ENCODE peak calls at places on chromosome 15, in five cellular contexts. One of them, this sample, is unnamed.
A peak's percentile ranks its signal among the peaks of the same experiment; 100 is the strongest.

GRCh38 chr15:67117356-67117755 is 52.0 kb downstream of the SMAD3 start:
- DNase-seq in WTC11: no peak
- DNase-seq in K562: no peak
- DNase-seq in H1: no peak
- DNase-seq in GM12878: no peak
- DNase-seq in this sample: no peak

GRCh38 chr15:70879386-70879785 is 12.8 kb downstream of the THAP10 start:
- DNase-seq in GM12878: no peak
- DNase-seq in H1: no peak
- DNase-seq in K562: no peak
- DNase-seq in WTC11: no peak
- DNase-seq in this sample: no peak

GRCh38 chr15:91552555-91552954 is 301.0 kb upstream of the SLCO3A1 start:
- DNase-seq in WTC11: no peak
- DNase-seq in GM12878: no peak
- DNase-seq in K562: no peak
- DNase-seq in H1: no peak
- DNase-seq in this sample: no peak

GRCh38 chr15:31274496-31275330 is 51.9 kb upstream of the KLF13 start:
- DNase-seq in K562: no peak
- DNase-seq in WTC11: peak; percentile 10
- DNase-seq in GM12878: no peak
- DNase-seq in H1: peak; percentile 35
- DNase-seq in this sample: no peak

GRCh38 chr15:90571063-90571541 is 41.4 kb downstream of the CRTC3 start:
- DNase-seq in K562: peak; percentile 53
- DNase-seq in H1: no peak
- DNase-seq in GM12878: no peak
- DNase-seq in WTC11: no peak
- DNase-seq in this sample: peak; percentile 43

GRCh38 chr15:85354432-85354831 is 26.0 kb upstream of the AKAP13 start:
- DNase-seq in K562: no peak
- DNase-seq in H1: no peak
- DNase-seq in GM12878: no peak
- DNase-seq in WTC11: no peak
- DNase-seq in this sample: no peak

GRCh38 chr15:91988071-91988470 is 134.6 kb downstream of the SLCO3A1 start:
- DNase-seq in K562: no peak
- DNase-seq in WTC11: no peak
- DNase-seq in H1: no peak
- DNase-seq in GM12878: no peak
- DNase-seq in this sample: no peak

GRCh38 chr15:45377630-45378148 is 655 bp downstream of the GATM start:
- DNase-seq in GM12878: no peak
- DNase-seq in K562: no peak
- DNase-seq in WTC11: peak; percentile 24
- DNase-seq in H1: peak; percentile 55
- DNase-seq in this sample: no peak

GRCh38 chr15:90184119-90184785 is 16.9 kb upstream of the SEMA4B start:
- DNase-seq in GM12878: peak; percentile 76
- DNase-seq in H1: no peak
- DNase-seq in K562: peak; percentile 84
- DNase-seq in WTC11: no peak
- DNase-seq in this sample: peak; percentile 71

GRCh38 chr15:64004582-64004981 is 41.7 kb downstream of the DAPK2 start:
- DNase-seq in K562: peak; percentile 64
- DNase-seq in H1: no peak
- DNase-seq in WTC11: no peak
- DNase-seq in GM12878: no peak
- DNase-seq in this sample: peak; percentile 71

GRCh38 chr15:56765252-56765651 is 31.9 kb upstream of the ZNF280D start:
- DNase-seq in K562: no peak
- DNase-seq in H1: no peak
- DNase-seq in GM12878: no peak
- DNase-seq in WTC11: no peak
- DNase-seq in this sample: no peak

GRCh38 chr15:31437686-31438085 is 111.1 kb downstream of the KLF13 start:
- DNase-seq in WTC11: no peak
- DNase-seq in K562: no peak
- DNase-seq in GM12878: no peak
- DNase-seq in H1: no peak
- DNase-seq in this sample: no peak

GRCh38 chr15:90644946-90645725 is 72.0 kb upstream of the BLM start:
- DNase-seq in WTC11: no peak
- DNase-seq in K562: no peak
- DNase-seq in GM12878: no peak
- DNase-seq in H1: no peak
- DNase-seq in this sample: no peak

GRCh38 chr15:85125056-85125661 is 143.5 kb downstream of the PDE8A start:
- DNase-seq in WTC11: no peak
- DNase-seq in GM12878: no peak
- DNase-seq in K562: no peak
- DNase-seq in H1: no peak
- DNase-seq in this sample: peak; percentile 18

GRCh38 chr15:95998935-95999334 is 331.6 kb upstream of the NR2F2 start:
- DNase-seq in K562: no peak
- DNase-seq in H1: no peak
- DNase-seq in WTC11: no peak
- DNase-seq in GM12878: no peak
- DNase-seq in this sample: no peak

GRCh38 chr15:50149090-50149489 is 30.1 kb upstream of the ATP8B4 start:
- DNase-seq in WTC11: no peak
- DNase-seq in GM12878: no peak
- DNase-seq in K562: no peak
- DNase-seq in H1: no peak
- DNase-seq in this sample: no peak

GRCh38 chr15:64856429-64857145 is 14.9 kb downstream of the PLEKHO2 start:
- DNase-seq in WTC11: no peak
- DNase-seq in H1: no peak
- DNase-seq in K562: no peak
- DNase-seq in GM12878: no peak
- DNase-seq in this sample: no peak

GRCh38 chr15:43913941-43914340 is 87.1 kb downstream of the WDR76 start:
- DNase-seq in WTC11: no peak
- DNase-seq in K562: no peak
- DNase-seq in H1: no peak
- DNase-seq in GM12878: no peak
- DNase-seq in this sample: no peak

GRCh38 chr15:31150732-31151212 is 49.2 kb upstream of the TRPM1 start:
- DNase-seq in H1: no peak
- DNase-seq in WTC11: no peak
- DNase-seq in GM12878: no peak
- DNase-seq in K562: no peak
- DNase-seq in this sample: no peak

GRCh38 chr15:28456476-28457395 is 76.0 kb downstream of the GOLGA8G start:
- DNase-seq in GM12878: no peak
- DNase-seq in WTC11: peak; percentile 39
- DNase-seq in K562: no peak
- DNase-seq in H1: peak; percentile 57
- DNase-seq in this sample: no peak

GRCh38 chr15:63833246-63833696 is 477 bp downstream of the HERC1 start:
- DNase-seq in H1: peak; percentile 56
- DNase-seq in GM12878: no peak
- DNase-seq in K562: peak; percentile 68
- DNase-seq in WTC11: peak; percentile 50
- DNase-seq in this sample: no peak

GRCh38 chr15:74460298-74460697 is 662 bp downstream of the UBL7 start:
- DNase-seq in K562: no peak
- DNase-seq in H1: no peak
- DNase-seq in GM12878: peak; percentile 39
- DNase-seq in WTC11: no peak
- DNase-seq in this sample: no peak

GRCh38 chr15:63226966-63227401 is 37.6 kb downstream of the RAB8B start:
- DNase-seq in GM12878: no peak
- DNase-seq in WTC11: no peak
- DNase-seq in K562: no peak
- DNase-seq in H1: no peak
- DNase-seq in this sample: no peak

GRCh38 chr15:90691982-90692773 is 25.0 kb upstream of the BLM start:
- DNase-seq in K562: no peak
- DNase-seq in H1: no peak
- DNase-seq in GM12878: peak; percentile 84
- DNase-seq in WTC11: no peak
- DNase-seq in this sample: no peak

GRCh38 chr15:82093774-82094211 is 48.0 kb upstream of the MEX3B start:
- DNase-seq in K562: peak; percentile 40
- DNase-seq in H1: no peak
- DNase-seq in GM12878: no peak
- DNase-seq in WTC11: no peak
- DNase-seq in this sample: no peak

GRCh38 chr15:101000271-101000681 is 81.1 kb downstream of the LRRK1 start:
- DNase-seq in GM12878: no peak
- DNase-seq in H1: peak; percentile 39
- DNase-seq in K562: no peak
- DNase-seq in WTC11: no peak
- DNase-seq in this sample: no peak

DNA sequence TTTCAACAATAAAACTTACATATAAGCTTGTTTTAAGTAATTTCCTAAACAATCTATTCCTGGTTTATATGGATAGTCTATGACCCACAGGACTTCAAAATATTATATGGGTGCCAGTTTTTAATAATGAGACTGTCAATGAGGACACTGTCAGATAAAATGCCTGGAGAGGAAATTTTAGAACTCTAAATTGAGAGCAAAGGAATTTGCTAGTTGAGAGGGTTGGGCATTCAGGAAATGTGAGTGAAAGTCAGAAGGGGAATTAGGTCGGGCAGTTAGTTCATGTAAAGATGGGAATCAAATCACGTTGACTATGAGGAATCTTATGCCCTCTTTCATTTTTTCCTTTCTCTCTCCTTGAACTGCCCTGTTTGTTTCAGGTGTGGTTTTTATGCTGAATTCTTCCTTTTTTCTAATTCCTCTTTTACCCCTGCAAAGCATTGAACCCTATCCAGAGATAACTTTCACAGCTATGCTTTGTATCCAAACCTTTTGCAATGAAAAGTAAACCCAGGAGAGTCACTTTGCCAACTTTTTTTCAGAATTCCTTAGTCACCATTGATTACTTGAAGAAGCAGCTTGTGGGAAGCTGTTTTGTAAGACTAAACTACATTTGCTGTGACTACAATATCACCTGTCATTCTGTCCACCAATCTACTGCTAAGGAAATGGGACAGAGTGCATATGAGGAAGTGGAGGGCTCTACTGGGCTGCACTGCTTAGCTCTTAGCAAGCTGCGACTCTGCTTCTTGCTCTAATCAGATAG is 27.8 kb downstream of the CHP1 start:
- DNase-seq in WTC11: no peak
- DNase-seq in GM12878: peak; percentile 31
- DNase-seq in H1: no peak
- DNase-seq in K562: no peak
- DNase-seq in this sample: no peak
- TF ChIP-seq ATF3 in WTC11: no peak
- TF ChIP-seq ATF3 in GM12878: no peak
- TF ChIP-seq ATF3 in H1: no peak
- TF ChIP-seq ATF3 in K562: no peak
- TF ChIP-seq ATF3 in this sample: no peak

DNA sequence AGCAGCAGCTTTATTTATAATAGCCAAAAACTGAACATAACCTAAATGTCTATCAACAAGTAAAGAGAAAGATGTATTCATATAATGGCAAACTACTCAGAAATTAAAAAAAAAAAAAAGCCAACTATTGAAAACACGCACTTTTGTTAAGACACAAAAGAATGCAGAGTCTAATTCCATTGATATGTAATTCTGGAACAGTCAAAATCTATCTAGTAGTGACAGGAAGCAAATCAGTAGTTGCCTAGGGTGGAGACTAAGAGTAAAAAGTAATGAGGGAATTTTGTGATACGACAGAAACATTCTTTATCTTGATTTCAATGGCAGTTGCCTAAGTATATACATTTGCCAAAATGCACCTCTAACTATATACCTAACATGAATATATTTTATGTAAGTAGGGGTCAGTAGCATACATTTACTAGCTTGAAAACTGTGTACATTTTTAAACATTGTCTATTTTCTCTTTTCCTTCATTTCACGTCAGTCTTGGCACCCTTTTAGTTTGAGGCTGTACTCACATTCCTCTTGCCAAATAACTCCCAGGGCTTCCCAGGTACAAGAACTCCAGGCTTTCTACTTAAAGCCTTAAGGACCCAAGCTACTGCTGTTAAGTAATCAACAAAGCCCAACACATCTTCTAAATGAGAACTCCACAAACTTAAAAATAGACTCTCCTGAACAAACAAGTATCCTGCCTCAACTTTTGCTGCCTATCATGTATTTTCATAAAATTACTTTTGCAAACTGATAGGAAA is 54.7 kb downstream of the ADAM10 start:
- DNase-seq in H1: no peak
- DNase-seq in K562: no peak
- DNase-seq in GM12878: no peak
- DNase-seq in WTC11: no peak
- DNase-seq in this sample: no peak
- TF ChIP-seq ATF3 in H1: no peak
- TF ChIP-seq ATF3 in K562: no peak
- TF ChIP-seq ATF3 in GM12878: no peak
- TF ChIP-seq ATF3 in WTC11: no peak
- TF ChIP-seq ATF3 in this sample: no peak

GRCh38 chr15:29750754-29751153 is 71.5 kb downstream of the TJP1 start:
- DNase-seq in WTC11: no peak
- DNase-seq in H1: no peak
- DNase-seq in K562: no peak
- DNase-seq in GM12878: no peak
- DNase-seq in this sample: no peak

GRCh38 chr15:29749365-29750086 is 72.7 kb downstream of the TJP1 start:
- DNase-seq in H1: no peak
- DNase-seq in K562: no peak
- DNase-seq in GM12878: no peak
- DNase-seq in WTC11: no peak
- DNase-seq in this sample: no peak

GRCh38 chr15:29747837-29748417 is 74.3 kb downstream of the TJP1 start:
- DNase-seq in H1: no peak
- DNase-seq in WTC11: no peak
- DNase-seq in GM12878: no peak
- DNase-seq in K562: no peak
- DNase-seq in this sample: peak; percentile 8
- TF ChIP-seq ATF3 in H1: no peak
- TF ChIP-seq ATF3 in WTC11: no peak
- TF ChIP-seq ATF3 in GM12878: no peak
- TF ChIP-seq ATF3 in K562: no peak
- TF ChIP-seq ATF3 in this sample: no peak

GRCh38 chr15:68717952-68718351 is 102.7 kb downstream of the ANP32A start:
- DNase-seq in GM12878: no peak
- DNase-seq in K562: no peak
- DNase-seq in H1: no peak
- DNase-seq in WTC11: no peak
- DNase-seq in this sample: no peak
- TF ChIP-seq ATF3 in GM12878: no peak
- TF ChIP-seq ATF3 in K562: no peak
- TF ChIP-seq ATF3 in H1: no peak
- TF ChIP-seq ATF3 in WTC11: no peak
- TF ChIP-seq ATF3 in this sample: no peak

GRCh38 chr15:98951004-98951403 is 56.6 kb downstream of the PGPEP1L start:
- DNase-seq in WTC11: no peak
- DNase-seq in K562: no peak
- DNase-seq in H1: no peak
- DNase-seq in GM12878: no peak
- DNase-seq in this sample: no peak
- TF ChIP-seq ATF3 in WTC11: no peak
- TF ChIP-seq ATF3 in K562: no peak
- TF ChIP-seq ATF3 in H1: no peak
- TF ChIP-seq ATF3 in GM12878: no peak
- TF ChIP-seq ATF3 in this sample: no peak